ENCODE peak calls at places on chromosomes 13 and 19, in four cellular contexts. Z is GM23248, N is tibial nerve, E is stomach. Q is an unnamed sample. For H3K4me1, the result is how much of the 10 kb centered on the place peaks cover.

GRCh38 chr13:27915301-27916207 is 4.2 kb upstream of the PDX1 start:
- DNase-seq in N (no peak), E (no peak), Z (no peak), Q (no peak)

GRCh38 chr13:36981156-36981743 is 17.9 kb downstream of the ALG5 start:
- DNase-seq in N (no peak), Z (peak), E (no peak), Q (no peak)

GRCh38 chr13:27043013-27043412 is 128.6 kb downstream of the USP12 start:
- DNase-seq in E (peak), N (no peak), Z (peak), Q (no peak)

GRCh38 chr13:108595416-108596257 is 33.8 kb upstream of the MYO16 start:
- DNase-seq in Z (no peak), N (no peak), E (no peak), Q (no peak)

GRCh38 chr19:5563941-5564612 is 3.7 kb downstream of the TINCR start:
- DNase-seq in N (no peak), Z (peak), E (no peak), Q (no peak)

GRCh38 chr19:13823256-13823655 is 28.0 kb downstream of the ZSWIM4 start:
- DNase-seq in N (no peak), E (no peak), Z (no peak), Q (no peak)

GRCh38 chr13:26956532-26957142 is 196.1 kb upstream of the GPR12 start:
- DNase-seq in E (no peak), Z (no peak), N (no peak), Q (peak)

GRCh38 chr13:51202477-51203046 is 19.6 kb upstream of the FAM124A start:
- DNase-seq in Z (peak), N (no peak), E (no peak), Q (no peak)

GRCh38 chr13:81326913-81327312 is 986.0 kb upstream of the SPRY2 start:
- DNase-seq in Z (no peak), N (no peak), E (no peak), Q (no peak)

GRCh38 chr19:17358395-17358794 is 18.7 kb downstream of the PLVAP start:
- DNase-seq in E (no peak), N (no peak), Z (peak), Q (no peak)

GRCh38 chr13:99361197-99361596 is 54.0 kb upstream of the GPR183 start:
- DNase-seq in N (no peak), E (no peak), Z (no peak), Q (no peak)

GRCh38 chr19:55086730-55087541 is 11.3 kb downstream of the EPS8L1 start:
- DNase-seq in N (peak), E (peak), Z (peak), Q (peak)

GRCh38 chr13:74758188-74758587 is 624.0 kb upstream of the KLF12 start:
- DNase-seq in Z (no peak), N (no peak), E (no peak), Q (no peak)

GRCh38 chr13:37134411-37135041 is 29.1 kb upstream of the CSNK1A1L start:
- DNase-seq in Z (peak), E (no peak), N (no peak), Q (no peak)

GRCh38 chr13:111215081-111216047 is 100.3 kb downstream of the ARHGEF7 start:
- DNase-seq in E (no peak), N (no peak), Z (no peak), Q (no peak)

GRCh38 chr13:57740719-57741118 is 109.2 kb downstream of the PCDH17 start:
- DNase-seq in N (no peak), E (no peak), Z (no peak), Q (no peak)

GRCh38 chr19:8454218-8454617 is 9.4 kb downstream of the HNRNPM start:
- DNase-seq in Z (no peak), N (no peak), E (no peak), Q (no peak)
- H3K4me1 ChIP-seq in Z (under half), N (under half), E (half or more), Q (under half)

GRCh38 chr19:1219786-1220451 is 14.3 kb downstream of the STK11 start:
- DNase-seq in N (no peak), E (no peak), Z (no peak), Q (no peak)
- H3K4me1 ChIP-seq in N (under half), E (under half), Z (under half), Q (under half)

DNA sequence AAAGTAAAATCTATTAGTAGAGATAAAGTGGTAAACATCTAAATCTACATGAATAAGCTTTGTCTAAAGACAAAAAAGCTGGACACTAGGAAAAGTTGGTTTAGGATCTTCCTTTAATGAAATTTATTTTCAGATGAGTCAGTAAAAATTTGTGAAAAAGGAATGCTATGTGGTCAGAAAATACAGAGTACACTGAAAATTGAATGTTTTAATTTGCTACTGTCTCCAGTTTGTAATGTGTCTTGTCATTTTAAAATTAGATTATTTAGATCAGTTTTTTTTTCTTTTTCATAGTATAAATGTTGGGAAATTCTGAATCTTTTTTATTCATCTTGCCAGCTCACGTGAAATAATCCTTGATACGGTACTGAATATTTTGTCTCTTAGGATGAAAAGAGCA is 56.9 kb downstream of the SLITRK6 start:
- DNase-seq in E (no peak), N (no peak), Z (no peak), Q (no peak)
- H3K4me1 ChIP-seq in E (under half), N (under half), Z (under half), Q (under half)

GRCh38 chr19:41395355-41395754 is 1.8 kb downstream of the EXOSC5 start:
- DNase-seq in E (no peak), Z (no peak), N (no peak), Q (no peak)
- H3K4me1 ChIP-seq in E (under half), Z (under half), N (under half), Q (under half)

DNA sequence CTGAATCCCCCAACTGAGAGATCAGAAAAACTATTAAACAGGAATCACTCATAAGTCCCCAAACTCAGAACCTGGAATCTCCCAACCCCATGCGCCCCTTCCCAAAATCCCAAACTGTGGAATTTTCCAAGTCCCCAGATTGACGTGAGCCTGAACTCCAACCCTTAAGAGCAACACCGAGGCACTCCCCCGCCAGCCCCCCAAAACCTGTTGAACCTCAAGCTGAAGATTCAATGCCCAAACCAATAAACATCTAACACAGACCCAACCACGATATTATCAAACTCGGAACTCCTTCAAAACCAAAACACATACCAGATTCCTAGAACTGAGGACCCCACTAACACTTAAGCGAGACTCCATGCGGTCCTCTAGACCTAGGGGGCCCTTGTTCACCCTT is 589 bp downstream of the IZUMO1 start:
- DNase-seq in N (no peak), Z (no peak), E (no peak), Q (no peak)
- H3K4me1 ChIP-seq in N (under half), Z (under half), E (under half), Q (under half)

GRCh38 chr19:40719414-40719894 is 2.5 kb downstream of the ITPKC start:
- DNase-seq in N (no peak), E (no peak), Z (peak), Q (no peak)
- H3K4me1 ChIP-seq in N (under half), E (under half), Z (under half), Q (under half)

GRCh38 chr19:2734589-2735288 is 5.1 kb downstream of the SLC39A3 start:
- DNase-seq in E (no peak), Z (no peak), N (no peak), Q (no peak)

GRCh38 chr19:2731181-2732117 is 8.4 kb downstream of the SLC39A3 start:
- DNase-seq in E (no peak), N (no peak), Z (no peak), Q (no peak)

GRCh38 chr19:2733930-2734588 is 5.8 kb downstream of the SLC39A3 start:
- DNase-seq in N (no peak), E (no peak), Z (no peak), Q (no peak)

GRCh38 chr19:2732157-2732725 is 7.6 kb downstream of the SLC39A3 start:
- DNase-seq in N (no peak), E (no peak), Z (no peak), Q (no peak)

GRCh38 chr19:2732883-2733282 is 6.9 kb downstream of the SLC39A3 start:
- DNase-seq in N (no peak), Z (no peak), E (no peak), Q (no peak)
- H3K4me1 ChIP-seq in N (under half), Z (under half), E (under half), Q (under half)

GRCh38 chr19:38850231-38850975 is 617 bp upstream of the HNRNPL start:
- DNase-seq in E (peak), N (peak), Z (peak), Q (peak)
- H3K4me1 ChIP-seq in E (under half), N (under half), Z (under half), Q (under half)